ENCODE peak calls at places on chromosome 16, in nine cellular contexts. S, L, Q, J, M, O, X, N and Y are unnamed samples.

GRCh38 chr16:73082608-73083007 is 34.7 kb upstream of the ZFHX3 start:
- DNase-seq in N (peak), M (no peak), S (no peak), O (no peak), X (no peak), Q (no peak), L (peak), J (no peak), Y (no peak)

GRCh38 chr16:87725596-87726235 is 40.1 kb downstream of the KLHDC4 start:
- DNase-seq in J (no peak), Q (no peak), N (peak), M (peak), L (peak), S (no peak), X (no peak), O (no peak), Y (no peak)

GRCh38 chr16:87556941-87557459 is 45.3 kb upstream of the JPH3 start:
- DNase-seq in O (no peak), M (no peak), N (no peak), J (no peak), Q (no peak), L (no peak), X (peak), S (no peak), Y (no peak)

GRCh38 chr16:13036600-13036999 is 135.2 kb downstream of the SHISA9 start:
- DNase-seq in Q (no peak), N (peak), M (peak), L (peak), O (peak), X (no peak), S (peak), J (peak), Y (no peak)

GRCh38 chr16:19696961-19697360 is 21.1 kb downstream of the KNOP1 start:
- DNase-seq in S (no peak), M (no peak), L (no peak), N (no peak), O (no peak), J (no peak), X (no peak), Q (no peak), Y (no peak)

GRCh38 chr16:85369741-85370528 is 243.2 kb upstream of the GSE1 start:
- DNase-seq in N (no peak), X (peak), L (no peak), Q (peak), S (no peak), M (peak), J (peak), O (peak), Y (peak)

GRCh38 chr16:75000481-75001081 is 1.8 kb downstream of the ZNRF1 start:
- DNase-seq in M (peak), Q (no peak), O (peak), S (peak), N (no peak), L (peak), X (peak), J (no peak), Y (peak)

GRCh38 chr16:80105160-80105559 is 435.6 kb upstream of the DYNLRB2 start:
- DNase-seq in M (no peak), S (no peak), X (no peak), O (no peak), N (no peak), Q (no peak), L (peak), J (no peak), Y (no peak)

GRCh38 chr16:57949595-57950238 is 21.2 kb downstream of the CNGB1 start:
- DNase-seq in X (no peak), J (no peak), Q (no peak), O (no peak), S (no peak), N (no peak), L (no peak), M (no peak), Y (no peak)

GRCh38 chr16:66395806-66396555 is 29.5 kb downstream of the CDH5 start:
- DNase-seq in N (no peak), O (no peak), S (no peak), X (no peak), Q (no peak), J (no peak), M (no peak), L (no peak), Y (no peak)

GRCh38 chr16:84569382-84569987 is 48.4 kb downstream of the COTL1 start:
- DNase-seq in M (no peak), L (no peak), N (no peak), O (no peak), J (peak), S (peak), Q (no peak), X (no peak), Y (no peak)

GRCh38 chr16:85330694-85331188 is 218.5 kb upstream of the CIBAR2 start:
- DNase-seq in Q (no peak), N (peak), M (peak), X (peak), L (peak), J (no peak), S (no peak), O (peak), Y (no peak)

GRCh38 chr16:85162478-85163277 is 50.4 kb upstream of the CIBAR2 start:
- DNase-seq in L (peak), S (no peak), O (no peak), N (no peak), M (no peak), X (no peak), J (no peak), Q (peak), Y (no peak)

GRCh38 chr16:59535298-59535697 is 801.2 kb upstream of the GOT2 start:
- DNase-seq in J (no peak), S (no peak), N (no peak), X (no peak), M (no peak), Q (no peak), O (no peak), L (no peak), Y (no peak)

GRCh38 chr16:57828272-57829161 is 26.2 kb upstream of the KIFC3 start:
- DNase-seq in Q (no peak), L (no peak), O (no peak), M (no peak), N (no peak), X (peak), J (no peak), S (no peak), Y (no peak)

GRCh38 chr16:57049678-57050077 is 42.7 kb upstream of the CPNE2 start:
- DNase-seq in M (no peak), Q (no peak), O (no peak), J (no peak), S (no peak), N (no peak), X (no peak), L (no peak), Y (no peak)

GRCh38 chr16:4783951-4784336 is 4.2 kb downstream of the SEPTIN12 start:
- DNase-seq in M (no peak), O (no peak), S (no peak), L (no peak), J (no peak), X (no peak), N (no peak), Q (no peak), Y (no peak)

GRCh38 chr16:75257886-75258806 is 6.7 kb upstream of the BCAR1 start:
- DNase-seq in J (no peak), S (no peak), L (no peak), X (no peak), M (no peak), Q (no peak), N (no peak), O (no peak), Y (no peak)

GRCh38 chr16:26454102-26454501 is 612.6 kb upstream of the C16orf82 start:
- DNase-seq in N (no peak), L (no peak), M (peak), O (no peak), J (no peak), X (no peak), S (no peak), Q (no peak), Y (no peak)

GRCh38 chr16:31064882-31065461 is 9.1 kb downstream of the ZNF668 start:
- DNase-seq in X (peak), Q (peak), O (no peak), M (no peak), N (peak), J (no peak), L (peak), S (no peak), Y (no peak)

GRCh38 chr16:1108299-1109252 is 12.5 kb upstream of the C1QTNF8 start:
- DNase-seq in X (peak), J (peak), L (peak), M (peak), S (no peak), O (no peak), N (no peak), Q (no peak), Y (no peak)

GRCh38 chr16:88769617-88770458 is 15.2 kb downstream of the PIEZO1 start:
- DNase-seq in S (no peak), N (no peak), X (peak), Q (no peak), J (no peak), O (peak), M (no peak), L (no peak), Y (no peak)

GRCh38 chr16:11538880-11539279 is 47.8 kb downstream of the LITAF start:
- DNase-seq in O (no peak), M (no peak), J (no peak), X (no peak), L (no peak), N (no peak), S (no peak), Q (no peak), Y (no peak)

GRCh38 chr16:66141885-66142284 is 224.6 kb upstream of the CDH5 start:
- DNase-seq in Q (no peak), M (no peak), J (no peak), X (no peak), O (no peak), N (no peak), L (no peak), S (no peak), Y (no peak)

GRCh38 chr16:80285089-80285488 is 255.7 kb upstream of the DYNLRB2 start:
- DNase-seq in O (no peak), J (no peak), L (peak), N (no peak), M (no peak), X (no peak), S (no peak), Q (no peak), Y (no peak)

GRCh38 chr16:35314298-35314697 is 1854.9 kb downstream of the TP53TG3F start:
- DNase-seq in M (no peak), S (no peak), Q (no peak), N (no peak), X (no peak), L (no peak), J (no peak), O (no peak), Y (no peak)